ENCODE peak calls at places on chromosomes 12 and 14, in nine cellular contexts. One of them, this sample, is unnamed.

GRCh38 chr12:49368240-49368600 is 958 bp downstream of the SPATS2 start:
- DNase-seq in suprapubic skin: no peak
- DNase-seq in ovary: no peak
- DNase-seq in esophagus squamous epithelium: no peak
- DNase-seq in breast epithelium: no peak
- DNase-seq in prostate gland: no peak
- DNase-seq in right lobe of liver: no peak
- DNase-seq in H1: no peak
- DNase-seq in stomach: no peak
- DNase-seq in this sample: no peak

GRCh38 chr14:60215127-60215444 is 33.9 kb upstream of the PPM1A start:
- DNase-seq in prostate gland: no peak
- DNase-seq in breast epithelium: no peak
- DNase-seq in ovary: no peak
- DNase-seq in stomach: no peak
- DNase-seq in right lobe of liver: no peak
- DNase-seq in H1: no peak
- DNase-seq in esophagus squamous epithelium: no peak
- DNase-seq in suprapubic skin: no peak
- DNase-seq in this sample: no peak

GRCh38 chr12:115941362-115941761 is 336.1 kb downstream of the MED13L start:
- DNase-seq in prostate gland: no peak
- DNase-seq in esophagus squamous epithelium: no peak
- DNase-seq in stomach: no peak
- DNase-seq in breast epithelium: no peak
- DNase-seq in ovary: no peak
- DNase-seq in H1: no peak
- DNase-seq in right lobe of liver: no peak
- DNase-seq in suprapubic skin: no peak
- DNase-seq in this sample: no peak

GRCh38 chr12:62813031-62813829 is 121.7 kb downstream of the PPM1H start:
- DNase-seq in suprapubic skin: no peak
- DNase-seq in breast epithelium: no peak
- DNase-seq in right lobe of liver: peak; percentile 70
- DNase-seq in H1: peak; percentile 57
- DNase-seq in stomach: peak; percentile 61
- DNase-seq in esophagus squamous epithelium: no peak
- DNase-seq in prostate gland: peak; percentile 31
- DNase-seq in ovary: peak; percentile 55
- DNase-seq in this sample: peak; percentile 52

GRCh38 chr12:112822056-112822455 is 30.5 kb downstream of the RPH3A start:
- DNase-seq in breast epithelium: no peak
- DNase-seq in stomach: no peak
- DNase-seq in ovary: no peak
- DNase-seq in prostate gland: no peak
- DNase-seq in H1: no peak
- DNase-seq in right lobe of liver: no peak
- DNase-seq in suprapubic skin: no peak
- DNase-seq in esophagus squamous epithelium: no peak
- DNase-seq in this sample: no peak

GRCh38 chr14:98725676-98726075 is 546.3 kb downstream of the BCL11B start:
- DNase-seq in prostate gland: no peak
- DNase-seq in esophagus squamous epithelium: no peak
- DNase-seq in breast epithelium: no peak
- DNase-seq in stomach: no peak
- DNase-seq in right lobe of liver: no peak
- DNase-seq in ovary: no peak
- DNase-seq in H1: no peak
- DNase-seq in suprapubic skin: no peak
- DNase-seq in this sample: no peak

GRCh38 chr12:48969160-48969771 is 2.3 kb downstream of the WNT10B start:
- DNase-seq in prostate gland: no peak
- DNase-seq in ovary: no peak
- DNase-seq in H1: peak; percentile 70
- DNase-seq in suprapubic skin: no peak
- DNase-seq in right lobe of liver: no peak
- DNase-seq in breast epithelium: no peak
- DNase-seq in esophagus squamous epithelium: no peak
- DNase-seq in stomach: no peak
- DNase-seq in this sample: no peak

GRCh38 chr12:6183689-6184441 is 16.3 kb upstream of the CD9 start:
- DNase-seq in right lobe of liver: peak; percentile 73
- DNase-seq in ovary: no peak
- DNase-seq in esophagus squamous epithelium: no peak
- DNase-seq in suprapubic skin: no peak
- DNase-seq in prostate gland: no peak
- DNase-seq in stomach: peak; percentile 46
- DNase-seq in breast epithelium: no peak
- DNase-seq in H1: no peak
- DNase-seq in this sample: no peak

GRCh38 chr14:75554482-75554881 is 23.9 kb upstream of the FLVCR2 start:
- DNase-seq in right lobe of liver: no peak
- DNase-seq in breast epithelium: no peak
- DNase-seq in esophagus squamous epithelium: no peak
- DNase-seq in ovary: no peak
- DNase-seq in prostate gland: no peak
- DNase-seq in suprapubic skin: no peak
- DNase-seq in H1: no peak
- DNase-seq in stomach: no peak
- DNase-seq in this sample: no peak

GRCh38 chr14:91484744-91485143 is 25.4 kb downstream of the PPP4R3A start:
- DNase-seq in right lobe of liver: no peak
- DNase-seq in ovary: no peak
- DNase-seq in prostate gland: no peak
- DNase-seq in H1: no peak
- DNase-seq in esophagus squamous epithelium: no peak
- DNase-seq in breast epithelium: no peak
- DNase-seq in stomach: no peak
- DNase-seq in suprapubic skin: no peak
- DNase-seq in this sample: no peak

GRCh38 chr14:74492413-74493342 is at the start of gene NPC2:
- DNase-seq in esophagus squamous epithelium: no peak
- DNase-seq in right lobe of liver: no peak
- DNase-seq in H1: no peak
- DNase-seq in suprapubic skin: no peak
- DNase-seq in prostate gland: no peak
- DNase-seq in breast epithelium: no peak
- DNase-seq in stomach: no peak
- DNase-seq in ovary: no peak
- DNase-seq in this sample: no peak
- TF ChIP-seq POLR2A in esophagus squamous epithelium: peak; percentile 73
- TF ChIP-seq POLR2A in right lobe of liver: peak; percentile 74
- TF ChIP-seq POLR2A in H1: no peak
- TF ChIP-seq POLR2A in suprapubic skin: peak; percentile 62
- TF ChIP-seq POLR2A in prostate gland: peak; percentile 88
- TF ChIP-seq POLR2A in breast epithelium: peak; percentile 42
- TF ChIP-seq POLR2A in stomach: no peak
- TF ChIP-seq POLR2A in ovary: peak; percentile 62
- TF ChIP-seq POLR2A in this sample: no peak

GRCh38 chr12:34236073-34236472 is 213.8 kb downstream of the ALG10 start:
- DNase-seq in H1: no peak
- DNase-seq in esophagus squamous epithelium: no peak
- DNase-seq in suprapubic skin: no peak
- DNase-seq in stomach: no peak
- DNase-seq in prostate gland: no peak
- DNase-seq in right lobe of liver: no peak
- DNase-seq in ovary: no peak
- DNase-seq in breast epithelium: no peak
- DNase-seq in this sample: no peak
- H3K9me3 ChIP-seq in H1: peaks cover 67% of the 10 kb centered on the region
- H3K9me3 ChIP-seq in esophagus squamous epithelium: no peaks in the 10 kb centered on the region
- H3K9me3 ChIP-seq in suprapubic skin: no peaks in the 10 kb centered on the region
- H3K9me3 ChIP-seq in stomach: no peaks in the 10 kb centered on the region
- H3K9me3 ChIP-seq in prostate gland: no peaks in the 10 kb centered on the region
- H3K9me3 ChIP-seq in right lobe of liver: no peaks in the 10 kb centered on the region
- H3K9me3 ChIP-seq in ovary: no peaks in the 10 kb centered on the region
- H3K9me3 ChIP-seq in breast epithelium: no peaks in the 10 kb centered on the region
- H3K9me3 ChIP-seq in this sample: no peaks in the 10 kb centered on the region

GRCh38 chr12:47772738-47773061 is 338 bp upstream of the SLC48A1 start:
- DNase-seq in prostate gland: no peak
- DNase-seq in breast epithelium: no peak
- DNase-seq in right lobe of liver: no peak
- DNase-seq in suprapubic skin: no peak
- DNase-seq in H1: no peak
- DNase-seq in stomach: no peak
- DNase-seq in ovary: no peak
- DNase-seq in esophagus squamous epithelium: no peak
- DNase-seq in this sample: no peak

GRCh38 chr12:47773062-47773857 is at the start of gene SLC48A1:
- DNase-seq in prostate gland: peak; percentile 57
- DNase-seq in H1: peak; percentile 85
- DNase-seq in suprapubic skin: no peak
- DNase-seq in breast epithelium: peak; percentile 63
- DNase-seq in stomach: peak; percentile 83
- DNase-seq in ovary: peak; percentile 73
- DNase-seq in right lobe of liver: peak; percentile 84
- DNase-seq in esophagus squamous epithelium: no peak
- DNase-seq in this sample: peak; percentile 82

GRCh38 chr12:47771304-47771703 is 1.7 kb upstream of the SLC48A1 start:
- DNase-seq in H1: no peak
- DNase-seq in right lobe of liver: no peak
- DNase-seq in esophagus squamous epithelium: no peak
- DNase-seq in stomach: no peak
- DNase-seq in prostate gland: no peak
- DNase-seq in suprapubic skin: no peak
- DNase-seq in ovary: no peak
- DNase-seq in breast epithelium: no peak
- DNase-seq in this sample: no peak

GRCh38 chr12:47773858-47774580 is 981 bp downstream of the SLC48A1 start:
- DNase-seq in right lobe of liver: peak; percentile 36
- DNase-seq in prostate gland: no peak
- DNase-seq in suprapubic skin: no peak
- DNase-seq in ovary: no peak
- DNase-seq in esophagus squamous epithelium: no peak
- DNase-seq in breast epithelium: no peak
- DNase-seq in H1: no peak
- DNase-seq in stomach: no peak
- DNase-seq in this sample: no peak

GRCh38 chr12:47772094-47772660 is 861 bp upstream of the SLC48A1 start:
- DNase-seq in right lobe of liver: peak; percentile 36
- DNase-seq in stomach: no peak
- DNase-seq in esophagus squamous epithelium: no peak
- DNase-seq in suprapubic skin: no peak
- DNase-seq in H1: no peak
- DNase-seq in ovary: no peak
- DNase-seq in prostate gland: no peak
- DNase-seq in breast epithelium: no peak
- DNase-seq in this sample: no peak
- H3K4me3 ChIP-seq in right lobe of liver: no peak overlapping the region
- H3K4me3 ChIP-seq in stomach: peak overlapping the region; percentile 80
- H3K4me3 ChIP-seq in esophagus squamous epithelium: no peak overlapping the region
- H3K4me3 ChIP-seq in suprapubic skin: peak overlapping the region; percentile 94
- H3K4me3 ChIP-seq in H1: peak overlapping the region; percentile 91
- H3K4me3 ChIP-seq in ovary: peak overlapping the region; percentile 61
- H3K4me3 ChIP-seq in prostate gland: no peak overlapping the region
- H3K4me3 ChIP-seq in breast epithelium: peak overlapping the region; percentile 98
- H3K4me3 ChIP-seq in this sample: no peak overlapping the region

DNA sequence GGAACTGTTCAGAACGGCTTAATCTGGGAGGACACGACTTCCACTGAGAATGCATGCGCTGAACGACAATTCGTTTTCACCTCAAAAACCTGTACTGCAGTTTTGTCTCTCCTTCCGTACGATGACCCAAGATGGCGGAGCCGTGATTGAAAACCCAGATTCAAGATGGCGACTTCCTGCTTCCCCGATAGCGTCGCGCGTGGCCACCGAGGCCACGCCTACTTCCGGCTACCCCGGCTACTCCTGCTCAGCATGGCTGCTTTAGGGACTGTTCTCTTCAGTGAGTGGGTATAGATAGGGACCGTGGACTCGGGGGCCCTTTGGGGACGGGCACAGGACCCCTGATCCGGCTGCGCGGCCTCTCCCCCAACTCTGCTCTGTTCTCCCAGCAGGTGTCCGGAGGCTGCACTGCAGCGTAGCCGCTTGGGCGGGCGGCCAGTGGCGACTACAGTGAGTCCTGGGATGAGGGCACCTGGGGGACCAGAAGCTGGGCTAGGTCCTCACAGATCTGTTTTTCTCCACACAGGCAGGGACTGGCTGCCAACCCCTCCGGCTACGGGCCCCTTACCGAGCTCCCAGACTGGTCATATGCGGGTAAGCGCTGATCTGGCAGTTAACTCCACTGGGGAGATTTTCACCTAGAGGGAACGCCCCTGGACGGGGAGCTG is at the start of gene MRPL52:
- DNase-seq in ovary: peak; percentile 85
- DNase-seq in prostate gland: peak; percentile 88
- DNase-seq in esophagus squamous epithelium: peak; percentile 60
- DNase-seq in suprapubic skin: peak; percentile 93
- DNase-seq in stomach: peak; percentile 90
- DNase-seq in right lobe of liver: peak; percentile 93
- DNase-seq in breast epithelium: peak; percentile 87
- DNase-seq in H1: peak; percentile 80
- DNase-seq in this sample: peak; percentile 92
- TF ChIP-seq POLR2A in ovary: no peak
- TF ChIP-seq POLR2A in prostate gland: no peak
- TF ChIP-seq POLR2A in esophagus squamous epithelium: peak; percentile 29
- TF ChIP-seq POLR2A in suprapubic skin: peak; percentile 26
- TF ChIP-seq POLR2A in stomach: no peak
- TF ChIP-seq POLR2A in right lobe of liver: peak; percentile 40
- TF ChIP-seq POLR2A in breast epithelium: no peak
- TF ChIP-seq POLR2A in H1: no peak
- TF ChIP-seq POLR2A in this sample: peak; percentile 20

GRCh38 chr14:26023967-26024366 is 573.9 kb downstream of the NOVA1 start:
- DNase-seq in esophagus squamous epithelium: no peak
- DNase-seq in stomach: no peak
- DNase-seq in ovary: no peak
- DNase-seq in prostate gland: no peak
- DNase-seq in right lobe of liver: no peak
- DNase-seq in suprapubic skin: no peak
- DNase-seq in H1: no peak
- DNase-seq in breast epithelium: no peak
- DNase-seq in this sample: no peak
- H3K9me3 ChIP-seq in esophagus squamous epithelium: no peaks in the 10 kb centered on the region
- H3K9me3 ChIP-seq in stomach: no peaks in the 10 kb centered on the region
- H3K9me3 ChIP-seq in ovary: no peaks in the 10 kb centered on the region
- H3K9me3 ChIP-seq in prostate gland: no peaks in the 10 kb centered on the region
- H3K9me3 ChIP-seq in right lobe of liver: no peaks in the 10 kb centered on the region
- H3K9me3 ChIP-seq in suprapubic skin: no peaks in the 10 kb centered on the region
- H3K9me3 ChIP-seq in H1: no peaks in the 10 kb centered on the region
- H3K9me3 ChIP-seq in breast epithelium: no peaks in the 10 kb centered on the region
- H3K9me3 ChIP-seq in this sample: no peaks in the 10 kb centered on the region